ENCODE peak calls at places on chromosomes 12 and 14, in six cellular contexts. One of them, this sample, is unnamed.

GRCh38 chr12:42299392-42300308 is 26.2 kb downstream of the ZCRB1 start:
- DNase-seq in H1: no peak
- DNase-seq in neuronal stem cell: no peak
- DNase-seq in IMR-90: peak
- DNase-seq in H9: no peak
- DNase-seq in mesendoderm: no peak
- DNase-seq in this sample: peak

GRCh38 chr12:3491938-3492867 is 1.2 kb downstream of the PRMT8 start:
- DNase-seq in H1: peak
- DNase-seq in neuronal stem cell: peak
- DNase-seq in IMR-90: peak
- DNase-seq in H9: peak
- DNase-seq in mesendoderm: peak
- DNase-seq in this sample: peak

GRCh38 chr14:99316281-99317163 is 44.5 kb upstream of the BCL11B start:
- DNase-seq in H1: peak
- DNase-seq in neuronal stem cell: no peak
- DNase-seq in IMR-90: no peak
- DNase-seq in H9: no peak
- DNase-seq in mesendoderm: no peak
- DNase-seq in this sample: no peak

GRCh38 chr14:91138511-91139359 is 24.9 kb downstream of the DGLUCY start:
- DNase-seq in H1: peak
- DNase-seq in neuronal stem cell: no peak
- DNase-seq in IMR-90: no peak
- DNase-seq in H9: peak
- DNase-seq in mesendoderm: peak
- DNase-seq in this sample: peak

GRCh38 chr14:53146739-53147138 is 6.4 kb downstream of the DDHD1 start:
- DNase-seq in H1: no peak
- DNase-seq in neuronal stem cell: no peak
- DNase-seq in IMR-90: no peak
- DNase-seq in H9: no peak
- DNase-seq in mesendoderm: no peak
- DNase-seq in this sample: no peak

GRCh38 chr12:4274396-4274959 is 916 bp downstream of the CCND2 start:
- DNase-seq in H1: peak
- DNase-seq in neuronal stem cell: no peak
- DNase-seq in IMR-90: no peak
- DNase-seq in H9: peak
- DNase-seq in mesendoderm: no peak
- DNase-seq in this sample: peak

GRCh38 chr12:20212658-20213387 is 155.5 kb upstream of the PDE3A start:
- DNase-seq in H1: peak
- DNase-seq in neuronal stem cell: peak
- DNase-seq in IMR-90: peak
- DNase-seq in H9: peak
- DNase-seq in mesendoderm: peak
- DNase-seq in this sample: peak

GRCh38 chr12:11780521-11781101 is 131.1 kb downstream of the ETV6 start:
- DNase-seq in H1: no peak
- DNase-seq in neuronal stem cell: no peak
- DNase-seq in IMR-90: no peak
- DNase-seq in H9: no peak
- DNase-seq in mesendoderm: no peak
- DNase-seq in this sample: no peak

GRCh38 chr12:11228268-11228879 is 41.1 kb downstream of the PRB3 start:
- DNase-seq in H1: peak
- DNase-seq in neuronal stem cell: peak
- DNase-seq in IMR-90: peak
- DNase-seq in H9: peak
- DNase-seq in mesendoderm: peak
- DNase-seq in this sample: peak

GRCh38 chr14:33647385-33647786 is 303.5 kb downstream of the EGLN3 start:
- DNase-seq in H1: no peak
- DNase-seq in neuronal stem cell: no peak
- DNase-seq in IMR-90: peak
- DNase-seq in H9: no peak
- DNase-seq in mesendoderm: peak
- DNase-seq in this sample: peak

GRCh38 chr14:99602788-99603415 is 1.1 kb downstream of the CCDC85C start:
- DNase-seq in H1: no peak
- DNase-seq in neuronal stem cell: no peak
- DNase-seq in IMR-90: no peak
- DNase-seq in H9: no peak
- DNase-seq in mesendoderm: no peak
- DNase-seq in this sample: no peak

GRCh38 chr12:123149088-123149827 is 1.6 kb downstream of the PITPNM2 start:
- DNase-seq in H1: no peak
- DNase-seq in neuronal stem cell: no peak
- DNase-seq in IMR-90: no peak
- DNase-seq in H9: no peak
- DNase-seq in mesendoderm: no peak
- DNase-seq in this sample: peak

GRCh38 chr12:43079481-43079880 is 472.5 kb downstream of the ADAMTS20 start:
- DNase-seq in H1: no peak
- DNase-seq in neuronal stem cell: no peak
- DNase-seq in IMR-90: no peak
- DNase-seq in H9: no peak
- DNase-seq in mesendoderm: no peak
- DNase-seq in this sample: no peak

GRCh38 chr12:11827096-11827841 is 177.8 kb downstream of the ETV6 start:
- DNase-seq in H1: no peak
- DNase-seq in neuronal stem cell: peak
- DNase-seq in IMR-90: no peak
- DNase-seq in H9: peak
- DNase-seq in mesendoderm: peak
- DNase-seq in this sample: peak

GRCh38 chr12:1939745-1940607 is 21.5 kb upstream of the CACNA2D4 start:
- DNase-seq in H1: peak
- DNase-seq in neuronal stem cell: peak
- DNase-seq in IMR-90: peak
- DNase-seq in H9: peak
- DNase-seq in mesendoderm: peak
- DNase-seq in this sample: peak

GRCh38 chr12:112408621-112409020 is 784 bp downstream of the RPL6 start:
- DNase-seq in H1: no peak
- DNase-seq in neuronal stem cell: no peak
- DNase-seq in IMR-90: no peak
- DNase-seq in H9: no peak
- DNase-seq in mesendoderm: no peak
- DNase-seq in this sample: peak
- H4K8ac ChIP-seq in H1: no peak
- H4K8ac ChIP-seq in neuronal stem cell: no peak
- H4K8ac ChIP-seq in IMR-90: peak
- H4K8ac ChIP-seq in H9: no peak
- H4K8ac ChIP-seq in mesendoderm: peak
- H4K8ac ChIP-seq in this sample: no peak

GRCh38 chr12:59453461-59453860 is 142.4 kb upstream of the SLC16A7 start:
- DNase-seq in H1: no peak
- DNase-seq in neuronal stem cell: no peak
- DNase-seq in IMR-90: no peak
- DNase-seq in H9: no peak
- DNase-seq in mesendoderm: no peak
- DNase-seq in this sample: no peak
- H2BK15ac ChIP-seq in H1: no peak
- H2BK15ac ChIP-seq in neuronal stem cell: no peak
- H2BK15ac ChIP-seq in IMR-90: no peak
- H2BK15ac ChIP-seq in H9: no peak
- H2BK15ac ChIP-seq in mesendoderm: no peak
- H2BK15ac ChIP-seq in this sample: no peak

GRCh38 chr14:59585891-59586554 is 9.4 kb upstream of the CCDC175 start:
- DNase-seq in H1: no peak
- DNase-seq in neuronal stem cell: no peak
- DNase-seq in IMR-90: peak
- DNase-seq in H9: no peak
- DNase-seq in mesendoderm: no peak
- DNase-seq in this sample: peak

GRCh38 chr14:59583755-59584154 is 7.1 kb upstream of the CCDC175 start:
- DNase-seq in H1: no peak
- DNase-seq in neuronal stem cell: no peak
- DNase-seq in IMR-90: peak
- DNase-seq in H9: peak
- DNase-seq in mesendoderm: peak
- DNase-seq in this sample: no peak

GRCh38 chr14:59576332-59577294 is at the start of gene CCDC175:
- DNase-seq in H1: peak
- DNase-seq in neuronal stem cell: peak
- DNase-seq in IMR-90: peak
- DNase-seq in H9: peak
- DNase-seq in mesendoderm: peak
- DNase-seq in this sample: peak

GRCh38 chr14:59582845-59583509 is 6.4 kb upstream of the CCDC175 start:
- DNase-seq in H1: peak
- DNase-seq in neuronal stem cell: no peak
- DNase-seq in IMR-90: no peak
- DNase-seq in H9: peak
- DNase-seq in mesendoderm: peak
- DNase-seq in this sample: peak

GRCh38 chr14:59582161-59582560 is 5.5 kb upstream of the CCDC175 start:
- DNase-seq in H1: no peak
- DNase-seq in neuronal stem cell: no peak
- DNase-seq in IMR-90: no peak
- DNase-seq in H9: no peak
- DNase-seq in mesendoderm: no peak
- DNase-seq in this sample: peak
- H3K9ac ChIP-seq in H1: no peak
- H3K9ac ChIP-seq in neuronal stem cell: no peak
- H3K9ac ChIP-seq in IMR-90: no peak
- H3K9ac ChIP-seq in H9: no peak
- H3K9ac ChIP-seq in mesendoderm: no peak
- H3K9ac ChIP-seq in this sample: no peak

GRCh38 chr12:113071063-113071426 is 14.5 kb downstream of the DTX1 start:
- DNase-seq in H1: no peak
- DNase-seq in neuronal stem cell: no peak
- DNase-seq in IMR-90: no peak
- DNase-seq in H9: no peak
- DNase-seq in mesendoderm: no peak
- DNase-seq in this sample: no peak

GRCh38 chr12:113070117-113070906 is 13.8 kb downstream of the DTX1 start:
- DNase-seq in H1: no peak
- DNase-seq in neuronal stem cell: no peak
- DNase-seq in IMR-90: no peak
- DNase-seq in H9: no peak
- DNase-seq in mesendoderm: no peak
- DNase-seq in this sample: no peak

GRCh38 chr12:113071427-113072112 is 15.0 kb downstream of the DTX1 start:
- DNase-seq in H1: no peak
- DNase-seq in neuronal stem cell: no peak
- DNase-seq in IMR-90: no peak
- DNase-seq in H9: peak
- DNase-seq in mesendoderm: no peak
- DNase-seq in this sample: no peak

GRCh38 chr12:113073586-113073985 is 17.1 kb downstream of the DTX1 start:
- DNase-seq in H1: no peak
- DNase-seq in neuronal stem cell: no peak
- DNase-seq in IMR-90: no peak
- DNase-seq in H9: no peak
- DNase-seq in mesendoderm: no peak
- DNase-seq in this sample: no peak

DNA sequence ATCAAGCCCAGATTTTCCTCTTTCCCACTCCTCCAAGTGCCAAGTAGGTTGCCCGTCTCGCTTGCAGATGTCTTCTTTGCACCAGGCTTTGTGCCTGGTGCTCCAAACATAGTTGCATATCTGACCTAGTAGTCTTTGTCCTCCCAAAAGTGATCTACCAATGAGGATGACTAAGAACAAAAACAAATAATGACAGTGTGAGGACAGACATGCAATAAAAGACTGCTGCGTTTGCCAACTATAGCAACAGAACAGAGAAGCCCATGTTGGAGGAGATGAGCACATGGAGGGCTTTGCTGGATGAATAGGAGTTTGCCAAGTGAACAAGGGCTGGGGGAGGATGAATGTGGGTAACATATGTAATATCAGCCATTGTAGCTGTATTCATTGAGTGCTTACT is 15.6 kb downstream of the DTX1 start:
- DNase-seq in H1: no peak
- DNase-seq in neuronal stem cell: no peak
- DNase-seq in IMR-90: no peak
- DNase-seq in H9: no peak
- DNase-seq in mesendoderm: no peak
- DNase-seq in this sample: no peak
- H4K8ac ChIP-seq in H1: no peak
- H4K8ac ChIP-seq in neuronal stem cell: no peak
- H4K8ac ChIP-seq in IMR-90: no peak
- H4K8ac ChIP-seq in H9: no peak
- H4K8ac ChIP-seq in mesendoderm: no peak
- H4K8ac ChIP-seq in this sample: no peak

DNA sequence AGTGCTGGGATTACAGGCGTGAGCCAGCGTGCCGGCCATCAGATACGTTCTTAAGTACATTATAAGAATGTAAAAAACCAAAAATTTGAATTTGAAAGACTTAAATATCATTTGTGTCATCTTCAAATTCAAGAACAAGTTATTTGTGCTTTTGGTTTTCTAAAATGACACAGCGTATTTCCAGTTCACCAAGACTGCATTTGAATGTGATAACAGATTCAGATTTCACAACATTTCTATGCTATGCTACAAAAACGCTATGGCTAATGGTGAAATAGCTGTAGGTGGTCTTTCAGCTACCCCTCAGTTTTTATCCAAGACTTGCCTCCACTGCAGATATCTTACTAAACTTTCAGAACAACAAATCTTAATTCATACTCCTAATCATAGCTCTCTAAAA is 46.7 kb downstream of the APPL2 start:
- DNase-seq in H1: no peak
- DNase-seq in neuronal stem cell: no peak
- DNase-seq in IMR-90: no peak
- DNase-seq in H9: no peak
- DNase-seq in mesendoderm: no peak
- DNase-seq in this sample: no peak
- H2BK15ac ChIP-seq in H1: no peak
- H2BK15ac ChIP-seq in neuronal stem cell: no peak
- H2BK15ac ChIP-seq in IMR-90: no peak
- H2BK15ac ChIP-seq in H9: no peak
- H2BK15ac ChIP-seq in mesendoderm: no peak
- H2BK15ac ChIP-seq in this sample: no peak

DNA sequence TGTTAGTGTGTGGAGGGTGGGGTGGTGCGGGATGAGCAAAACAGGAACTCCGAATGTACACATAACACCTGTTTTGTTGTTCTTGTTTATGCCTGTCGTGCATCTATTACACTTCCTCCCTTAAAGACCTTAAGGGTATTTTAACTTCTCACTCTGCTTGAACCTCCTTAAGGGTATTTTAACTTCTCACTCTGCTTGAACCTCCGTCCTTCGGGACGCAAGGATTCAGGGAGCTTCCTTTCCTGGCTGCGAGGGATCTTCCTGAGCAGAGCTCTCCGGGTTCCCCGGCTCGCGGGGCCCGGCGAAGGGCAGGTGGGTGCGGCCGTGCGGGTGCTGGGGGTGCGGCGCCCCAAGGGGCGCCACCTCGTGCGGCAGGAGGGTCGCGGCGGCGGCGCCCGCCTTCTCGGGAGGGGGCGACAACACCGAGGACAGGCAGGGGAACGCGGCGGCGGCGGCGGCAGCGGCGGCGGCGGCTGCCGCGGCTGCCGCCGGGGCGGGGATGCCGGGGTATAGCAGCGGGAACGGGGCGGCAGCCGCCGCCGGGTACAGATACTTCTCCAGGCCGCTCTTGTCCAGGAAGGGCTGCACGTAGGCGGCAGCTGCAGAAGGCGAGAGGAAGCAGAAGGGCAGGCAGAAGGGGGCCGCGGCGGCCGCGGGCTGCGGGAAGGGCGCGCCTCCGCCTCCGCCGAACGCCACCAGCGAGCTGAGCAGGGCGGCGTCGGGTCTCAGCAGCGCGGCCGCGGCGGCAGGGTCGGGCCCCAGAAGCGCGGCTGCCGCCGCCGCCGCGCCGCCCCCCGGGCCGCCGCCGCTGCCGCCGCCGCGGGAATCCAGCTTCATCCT is 2.8 kb downstream of the BHLHE41 start:
- DNase-seq in H1: peak
- DNase-seq in neuronal stem cell: no peak
- DNase-seq in IMR-90: peak
- DNase-seq in H9: peak
- DNase-seq in mesendoderm: peak
- DNase-seq in this sample: peak
- H3K9ac ChIP-seq in H1: no peak
- H3K9ac ChIP-seq in neuronal stem cell: no peak
- H3K9ac ChIP-seq in IMR-90: peak
- H3K9ac ChIP-seq in H9: no peak
- H3K9ac ChIP-seq in mesendoderm: peak
- H3K9ac ChIP-seq in this sample: peak